ENCODE peak calls at places on chromosome 9, in five cellular contexts. O, H, T, W and D are unnamed samples.
A peak's percentile ranks its signal among the peaks of the same experiment; 100 is the strongest.

GRCh38 chr9:13896922-13897835 is 416.8 kb downstream of the NFIB start:
- DNase-seq in W (no peak), O (no peak), T (no peak), H (no peak), D (no peak)

GRCh38 chr9:108444400-108445358 is 411.1 kb downstream of the ACTL7B start:
- DNase-seq in O (no peak), H (no peak), W (no peak), T (no peak), D (peak; percentile 86)

GRCh38 chr9:93225417-93225816 is 41.5 kb downstream of the WNK2 start:
- DNase-seq in H (no peak), W (no peak), T (no peak), O (no peak), D (no peak)

GRCh38 chr9:19496321-19496720 is 87.5 kb downstream of the ACER2 start:
- DNase-seq in W (no peak), H (no peak), O (no peak), T (no peak), D (no peak)

GRCh38 chr9:437066-438015 is 222.7 kb downstream of the DOCK8 start:
- DNase-seq in H (no peak), T (no peak), O (no peak), W (no peak), D (peak; percentile 40)

GRCh38 chr9:129570450-129571297 is 50.2 kb downstream of the C9orf50 start:
- DNase-seq in W (no peak), O (peak; percentile 49), H (peak; percentile 56), T (peak; percentile 50), D (peak; percentile 76)

GRCh38 chr9:137306546-137307254 is 4.6 kb upstream of the NRARP start:
- DNase-seq in O (no peak), T (peak; percentile 63), H (no peak), W (peak; percentile 85), D (no peak)

GRCh38 chr9:134186471-134187109 is 22.2 kb upstream of the RNU6ATAC start:
- DNase-seq in O (no peak), W (peak; percentile 65), T (peak; percentile 11), H (no peak), D (no peak)

GRCh38 chr9:125066839-125067619 is 76.3 kb downstream of the SCAI start:
- DNase-seq in T (no peak), H (no peak), O (no peak), W (no peak), D (no peak)

GRCh38 chr9:12697719-12698118 is 4.5 kb downstream of the TYRP1 start:
- DNase-seq in O (no peak), W (no peak), T (no peak), H (no peak), D (no peak)

GRCh38 chr9:2021731-2022130 is 6.6 kb downstream of the SMARCA2 start:
- DNase-seq in T (no peak), O (no peak), W (no peak), H (no peak), D (no peak)

GRCh38 chr9:2132484-2133082 is 117.4 kb downstream of the SMARCA2 start:
- DNase-seq in H (no peak), O (no peak), T (no peak), W (no peak), D (no peak)

GRCh38 chr9:92974696-92975451 is 27.6 kb downstream of the FGD3 start:
- DNase-seq in O (no peak), W (no peak), H (no peak), T (no peak), D (no peak)

GRCh38 chr9:118455781-118456180 is 751.6 kb downstream of the TLR4 start:
- DNase-seq in T (no peak), O (no peak), H (no peak), W (no peak), D (no peak)

GRCh38 chr9:136412912-136413420 is 2.5 kb downstream of the PMPCA start:
- DNase-seq in H (no peak), W (no peak), O (no peak), T (no peak), D (no peak)

GRCh38 chr9:5499889-5500398 is 10.4 kb upstream of the PDCD1LG2 start:
- DNase-seq in O (no peak), T (no peak), H (no peak), W (no peak), D (peak; percentile 51)

GRCh38 chr9:133023117-133023890 is 7.5 kb upstream of the GTF3C5 start:
- DNase-seq in H (peak; percentile 57), O (no peak), T (no peak), W (peak; percentile 55), D (no peak)

GRCh38 chr9:131397100-131397790 is 3.4 kb downstream of the PRRC2B start:
- DNase-seq in T (no peak), O (no peak), W (no peak), H (peak; percentile 61), D (no peak)

GRCh38 chr9:122122903-122123632 is 30.0 kb upstream of the TTLL11 start:
- DNase-seq in H (peak; percentile 97), T (peak; percentile 79), O (no peak), W (no peak), D (peak; percentile 69)

GRCh38 chr9:97997330-97998276 is 14.5 kb downstream of the ANP32B start:
- DNase-seq in W (no peak), H (no peak), O (no peak), T (no peak), D (no peak)
- H3K27ac ChIP-seq in W (no peak overlapping the region), H (no peak overlapping the region), O (peak overlapping the region; percentile 5), T (no peak overlapping the region), D (no peak overlapping the region)

GRCh38 chr9:72356019-72356653 is 8.9 kb downstream of the ZFAND5 start:
- DNase-seq in H (no peak), T (no peak), W (no peak), O (no peak), D (no peak)
- H3K36me3 ChIP-seq in H (peaks cover 43% of the 10 kb centered on the region), T (peaks cover 19% of the 10 kb centered on the region), W (peaks cover 51% of the 10 kb centered on the region), O (peaks cover 35% of the 10 kb centered on the region), D (peaks cover 71% of the 10 kb centered on the region)

DNA sequence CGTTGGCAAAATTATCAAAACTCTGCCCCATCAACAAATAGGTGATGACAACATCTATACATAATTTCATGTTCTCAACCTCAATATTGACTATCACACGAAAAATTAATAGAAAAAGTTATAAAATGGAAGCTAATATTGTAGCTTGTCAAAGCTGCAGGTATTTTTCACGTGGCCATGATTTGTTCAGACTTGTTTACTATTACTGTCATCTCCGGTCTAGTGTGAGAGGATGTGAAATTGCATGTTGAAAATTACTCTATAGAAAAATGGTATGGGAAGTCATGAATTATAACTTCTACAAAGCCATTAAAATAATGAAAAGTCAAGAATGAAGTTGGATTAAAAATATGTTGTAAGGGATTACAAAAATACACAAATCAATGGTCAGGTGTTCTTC is 385.8 kb downstream of the PTPRD start:
- DNase-seq in O (no peak), H (no peak), T (no peak), W (no peak), D (no peak)
- H3K27ac ChIP-seq in O (no peak overlapping the region), H (no peak overlapping the region), T (no peak overlapping the region), W (no peak overlapping the region), D (no peak overlapping the region)

DNA sequence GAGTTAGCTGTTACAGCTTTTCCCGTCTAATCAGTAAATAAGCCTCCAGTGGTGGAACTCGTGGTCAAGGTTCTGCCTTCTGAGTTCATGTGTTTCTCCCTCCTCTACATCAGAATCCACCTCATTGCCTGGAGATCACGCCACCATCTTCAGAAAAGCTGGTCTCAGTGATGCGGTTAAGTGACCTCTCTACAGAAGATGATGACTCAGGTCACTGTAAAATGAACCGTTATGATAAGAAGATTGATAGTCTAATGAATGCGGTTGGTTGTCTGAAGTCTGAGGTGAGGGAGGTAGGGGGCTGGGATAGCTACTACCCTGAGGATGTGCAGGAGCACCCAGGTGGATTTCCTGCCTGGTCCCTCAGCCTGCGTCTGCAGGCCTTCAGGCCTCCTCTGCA is 13.3 kb downstream of the ODF2 start:
- DNase-seq in W (no peak), H (no peak), T (no peak), O (no peak), D (no peak)
- H3K36me3 ChIP-seq in W (peaks cover 13% of the 10 kb centered on the region), H (peaks cover 2% of the 10 kb centered on the region), T (no peaks in the 10 kb centered on the region), O (peaks cover 23% of the 10 kb centered on the region), D (peaks cover 30% of the 10 kb centered on the region)